ENCODE peak calls at places on chromosomes 6 and 20, in nine cellular contexts. M, H, J, G, Y, P, O, I and E are unnamed samples.

GRCh38 chr6:27532820-27533538 is 60.1 kb upstream of the ZNF184 start:
- DNase-seq in M (no peak), H (no peak), J (no peak), G (peak; percentile 76), Y (no peak), P (no peak), O (peak; percentile 94), I (peak; percentile 59), E (peak; percentile 69)

GRCh38 chr6:168741305-168741704 is 300.3 kb downstream of the SMOC2 start:
- DNase-seq in M (no peak), H (no peak), J (no peak), G (no peak), Y (no peak), P (no peak), O (no peak), I (no peak), E (no peak)

GRCh38 chr20:46220808-46221207 is 87.5 kb downstream of the CDH22 start:
- DNase-seq in M (no peak), H (no peak), J (no peak), G (no peak), Y (no peak), P (no peak), O (no peak), I (peak; percentile 82), E (no peak)

GRCh38 chr20:53032021-53033001 is 60.2 kb downstream of the TSHZ2 start:
- DNase-seq in M (no peak), H (peak; percentile 95), J (no peak), G (peak; percentile 59), Y (no peak), P (no peak), O (peak; percentile 99), I (peak; percentile 5), E (no peak)

GRCh38 chr20:57838670-57839142 is 128.9 kb upstream of the PMEPA1 start:
- DNase-seq in M (no peak), H (peak; percentile 6), J (no peak), G (peak; percentile 83), Y (no peak), P (no peak), O (peak; percentile 92), I (peak; percentile 58), E (no peak)

GRCh38 chr6:47478233-47479155 is 905 bp downstream of the CD2AP start:
- DNase-seq in M (no peak), H (no peak), J (peak; percentile 56), G (peak; percentile 36), Y (no peak), P (no peak), O (peak; percentile 36), I (peak; percentile 19), E (no peak)

GRCh38 chr6:6736753-6737654 is 148.5 kb downstream of the LY86 start:
- DNase-seq in M (no peak), H (no peak), J (no peak), G (peak; percentile 26), Y (peak; percentile 82), P (peak; percentile 65), O (no peak), I (peak; percentile 86), E (no peak)

GRCh38 chr6:106918128-106918527 is 56.4 kb downstream of the CD24 start:
- DNase-seq in M (no peak), H (no peak), J (no peak), G (no peak), Y (no peak), P (no peak), O (no peak), I (peak; percentile 69), E (no peak)

GRCh38 chr6:116969211-116969863 is 92.3 kb downstream of the RFX6 start:
- DNase-seq in M (no peak), H (no peak), J (peak; percentile 67), G (peak; percentile 50), Y (no peak), P (peak; percentile 69), O (peak; percentile 40), I (peak; percentile 73), E (peak; percentile 34)

GRCh38 chr6:41464481-41464880 is 81.7 kb upstream of the FOXP4 start:
- DNase-seq in M (no peak), H (no peak), J (no peak), G (no peak), Y (no peak), P (no peak), O (peak; percentile 78), I (no peak), E (no peak)

GRCh38 chr6:2857580-2858337 is 16.1 kb upstream of the SERPINB1 start:
- DNase-seq in M (peak; percentile 86), H (no peak), J (no peak), G (peak; percentile 83), Y (no peak), P (no peak), O (peak; percentile 84), I (no peak), E (peak; percentile 77)

GRCh38 chr20:59382907-59383306 is 82.5 kb downstream of the EDN3 start:
- DNase-seq in M (no peak), H (no peak), J (no peak), G (no peak), Y (no peak), P (no peak), O (no peak), I (no peak), E (no peak)

GRCh38 chr20:62370115-62370806 is 3.1 kb upstream of the LAMA5 start:
- DNase-seq in M (peak; percentile 71), H (no peak), J (no peak), G (peak; percentile 78), Y (peak; percentile 31), P (no peak), O (peak; percentile 87), I (peak; percentile 99), E (no peak)

GRCh38 chr20:62815066-62815991 is 1.5 kb upstream of the COL9A3 start:
- DNase-seq in M (no peak), H (no peak), J (no peak), G (no peak), Y (no peak), P (no peak), O (peak; percentile 58), I (no peak), E (no peak)

GRCh38 chr6:131910219-131910589 is 41.0 kb downstream of the CCN2 start:
- DNase-seq in M (no peak), H (no peak), J (no peak), G (no peak), Y (no peak), P (no peak), O (no peak), I (no peak), E (no peak)

GRCh38 chr6:163460307-163460782 is 45.8 kb downstream of the QKI start:
- DNase-seq in M (no peak), H (no peak), J (no peak), G (peak; percentile 80), Y (no peak), P (no peak), O (peak; percentile 72), I (peak; percentile 32), E (peak; percentile 35)

GRCh38 chr20:35839891-35840290 is 68.1 kb downstream of the PHF20 start:
- DNase-seq in M (no peak), H (no peak), J (no peak), G (no peak), Y (no peak), P (no peak), O (no peak), I (no peak), E (no peak)

GRCh38 chr6:145848555-145848954 is 34.0 kb upstream of the FBXO30 start:
- DNase-seq in M (no peak), H (no peak), J (no peak), G (no peak), Y (no peak), P (no peak), O (no peak), I (no peak), E (no peak)

GRCh38 chr6:56521454-56521853 is 121.2 kb downstream of the DST start:
- DNase-seq in M (no peak), H (no peak), J (no peak), G (no peak), Y (no peak), P (no peak), O (no peak), I (no peak), E (no peak)

GRCh38 chr6:31271641-31272357 is at the start of gene HLA-C:
- DNase-seq in M (peak; percentile 83), H (peak; percentile 78), J (peak; percentile 95), G (peak; percentile 93), Y (peak; percentile 77), P (peak; percentile 93), O (peak; percentile 93), I (peak; percentile 98), E (peak; percentile 92)

GRCh38 chr6:69650703-69651102 is 146.1 kb downstream of the LMBRD1 start:
- DNase-seq in M (no peak), H (no peak), J (no peak), G (no peak), Y (no peak), P (no peak), O (no peak), I (no peak), E (no peak)

GRCh38 chr6:169371344-169372144 is 117.9 kb upstream of the THBS2 start:
- DNase-seq in M (no peak), H (no peak), J (no peak), G (no peak), Y (no peak), P (peak; percentile 30), O (peak; percentile 23), I (no peak), E (no peak)

GRCh38 chr6:24858154-24858801 is 59.6 kb upstream of the ARMH2 start:
- DNase-seq in M (no peak), H (no peak), J (no peak), G (no peak), Y (no peak), P (no peak), O (no peak), I (no peak), E (no peak)

GRCh38 chr6:9136141-9136865 is 701.0 kb upstream of the SLC35B3 start:
- DNase-seq in M (no peak), H (no peak), J (no peak), G (no peak), Y (no peak), P (no peak), O (no peak), I (no peak), E (no peak)